ENCODE peak calls at places on chromosomes 2 and 18, in eight cellular contexts. One of them, this sample, is unnamed.

GRCh38 chr2:215664847-215665525 is 229.1 kb upstream of the FN1 start:
- DNase-seq in mesendoderm: peak; percentile 75
- DNase-seq in kidney: no peak
- DNase-seq in transverse colon: no peak
- DNase-seq in neuronal stem cell: no peak
- DNase-seq in CD4-positive, alpha-beta memory T cell: no peak
- DNase-seq in neural progenitor cell: no peak
- DNase-seq in adrenal gland: no peak
- DNase-seq in this sample: peak; percentile 75

GRCh38 chr2:121309801-121310200 is 24.8 kb upstream of the TFCP2L1 start:
- DNase-seq in mesendoderm: peak; percentile 81
- DNase-seq in kidney: no peak
- DNase-seq in transverse colon: no peak
- DNase-seq in adrenal gland: no peak
- DNase-seq in neural progenitor cell: no peak
- DNase-seq in neuronal stem cell: no peak
- DNase-seq in CD4-positive, alpha-beta memory T cell: no peak
- DNase-seq in this sample: peak; percentile 27

GRCh38 chr2:16763056-16763455 is 97.4 kb upstream of the CYRIA start:
- DNase-seq in neural progenitor cell: no peak
- DNase-seq in mesendoderm: no peak
- DNase-seq in CD4-positive, alpha-beta memory T cell: no peak
- DNase-seq in adrenal gland: no peak
- DNase-seq in kidney: no peak
- DNase-seq in transverse colon: no peak
- DNase-seq in neuronal stem cell: no peak
- DNase-seq in this sample: no peak

GRCh38 chr2:157261199-157261782 is 3.8 kb downstream of the GALNT5 start:
- DNase-seq in mesendoderm: peak; percentile 12
- DNase-seq in transverse colon: peak; percentile 68
- DNase-seq in adrenal gland: no peak
- DNase-seq in neuronal stem cell: no peak
- DNase-seq in CD4-positive, alpha-beta memory T cell: no peak
- DNase-seq in kidney: no peak
- DNase-seq in neural progenitor cell: no peak
- DNase-seq in this sample: no peak

GRCh38 chr2:182372661-182373060 is 54.2 kb downstream of the PDE1A start:
- DNase-seq in kidney: no peak
- DNase-seq in neural progenitor cell: no peak
- DNase-seq in mesendoderm: peak; percentile 40
- DNase-seq in CD4-positive, alpha-beta memory T cell: no peak
- DNase-seq in neuronal stem cell: no peak
- DNase-seq in transverse colon: peak; percentile 46
- DNase-seq in adrenal gland: no peak
- DNase-seq in this sample: no peak

GRCh38 chr2:11647834-11648600 is 22.0 kb downstream of the NTSR2 start:
- DNase-seq in neural progenitor cell: no peak
- DNase-seq in transverse colon: no peak
- DNase-seq in adrenal gland: no peak
- DNase-seq in CD4-positive, alpha-beta memory T cell: no peak
- DNase-seq in mesendoderm: peak; percentile 73
- DNase-seq in neuronal stem cell: no peak
- DNase-seq in kidney: no peak
- DNase-seq in this sample: no peak

GRCh38 chr2:26558271-26559043 is 80.5 kb upstream of the OTOF start:
- DNase-seq in kidney: no peak
- DNase-seq in neural progenitor cell: peak; percentile 82
- DNase-seq in CD4-positive, alpha-beta memory T cell: no peak
- DNase-seq in mesendoderm: no peak
- DNase-seq in adrenal gland: no peak
- DNase-seq in transverse colon: no peak
- DNase-seq in neuronal stem cell: peak; percentile 48
- DNase-seq in this sample: no peak

GRCh38 chr18:76759056-76759455 is 63.3 kb upstream of the ZNF236 start:
- DNase-seq in kidney: no peak
- DNase-seq in mesendoderm: no peak
- DNase-seq in transverse colon: no peak
- DNase-seq in neuronal stem cell: no peak
- DNase-seq in CD4-positive, alpha-beta memory T cell: no peak
- DNase-seq in adrenal gland: no peak
- DNase-seq in neural progenitor cell: no peak
- DNase-seq in this sample: no peak

GRCh38 chr2:225274751-225275150 is 124.8 kb upstream of the NYAP2 start:
- DNase-seq in neural progenitor cell: no peak
- DNase-seq in CD4-positive, alpha-beta memory T cell: no peak
- DNase-seq in adrenal gland: no peak
- DNase-seq in transverse colon: no peak
- DNase-seq in neuronal stem cell: no peak
- DNase-seq in mesendoderm: no peak
- DNase-seq in kidney: no peak
- DNase-seq in this sample: no peak

GRCh38 chr18:2903006-2903405 is 56.2 kb downstream of the EMILIN2 start:
- DNase-seq in adrenal gland: peak; percentile 48
- DNase-seq in neuronal stem cell: no peak
- DNase-seq in transverse colon: peak; percentile 34
- DNase-seq in kidney: no peak
- DNase-seq in neural progenitor cell: no peak
- DNase-seq in CD4-positive, alpha-beta memory T cell: no peak
- DNase-seq in mesendoderm: no peak
- DNase-seq in this sample: peak; percentile 75

GRCh38 chr2:161090401-161090800 is 69.8 kb upstream of the TANK start:
- DNase-seq in CD4-positive, alpha-beta memory T cell: peak; percentile 32
- DNase-seq in adrenal gland: no peak
- DNase-seq in kidney: no peak
- DNase-seq in mesendoderm: no peak
- DNase-seq in neural progenitor cell: no peak
- DNase-seq in neuronal stem cell: no peak
- DNase-seq in transverse colon: peak; percentile 17
- DNase-seq in this sample: no peak

GRCh38 chr2:116804901-116805300 is 1009.6 kb upstream of the DDX18 start:
- DNase-seq in adrenal gland: no peak
- DNase-seq in CD4-positive, alpha-beta memory T cell: no peak
- DNase-seq in mesendoderm: no peak
- DNase-seq in transverse colon: peak; percentile 19
- DNase-seq in kidney: no peak
- DNase-seq in neuronal stem cell: no peak
- DNase-seq in neural progenitor cell: no peak
- DNase-seq in this sample: no peak

DNA sequence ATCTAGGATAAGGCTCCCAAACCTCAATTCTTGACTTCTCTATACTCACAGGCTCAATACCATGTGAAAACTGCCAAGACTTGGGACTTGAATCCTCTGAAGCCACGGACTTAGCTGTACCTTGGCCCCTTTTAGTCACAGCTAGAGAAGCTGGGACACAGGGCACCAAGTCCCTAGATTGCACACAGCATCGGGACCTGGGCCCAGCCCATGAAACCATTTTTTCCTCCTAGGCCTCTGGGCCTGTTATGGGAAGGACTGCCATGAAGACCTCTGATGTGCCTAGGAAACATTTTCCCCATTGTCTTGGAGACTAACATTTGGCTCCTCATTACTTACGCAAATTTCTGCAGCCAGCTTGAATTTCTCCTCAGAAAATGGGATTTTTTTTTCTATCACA is 1011.8 kb upstream of the DDX18 start:
- DNase-seq in neural progenitor cell: no peak
- DNase-seq in kidney: no peak
- DNase-seq in CD4-positive, alpha-beta memory T cell: no peak
- DNase-seq in neuronal stem cell: no peak
- DNase-seq in transverse colon: no peak
- DNase-seq in mesendoderm: no peak
- DNase-seq in adrenal gland: no peak
- DNase-seq in this sample: no peak
- H3K4me3 ChIP-seq in neural progenitor cell: no peak overlapping the region
- H3K4me3 ChIP-seq in kidney: no peak overlapping the region
- H3K4me3 ChIP-seq in CD4-positive, alpha-beta memory T cell: no peak overlapping the region
- H3K4me3 ChIP-seq in neuronal stem cell: no peak overlapping the region
- H3K4me3 ChIP-seq in transverse colon: no peak overlapping the region
- H3K4me3 ChIP-seq in mesendoderm: no peak overlapping the region
- H3K4me3 ChIP-seq in adrenal gland: no peak overlapping the region
- H3K4me3 ChIP-seq in this sample: no peak overlapping the region

GRCh38 chr2:135641156-135642068 is 100.2 kb upstream of the UBXN4 start:
- DNase-seq in kidney: no peak
- DNase-seq in neuronal stem cell: no peak
- DNase-seq in adrenal gland: no peak
- DNase-seq in transverse colon: no peak
- DNase-seq in neural progenitor cell: no peak
- DNase-seq in mesendoderm: no peak
- DNase-seq in CD4-positive, alpha-beta memory T cell: no peak
- DNase-seq in this sample: no peak
- H3K36me3 ChIP-seq in kidney: no peaks in the 10 kb centered on the region
- H3K36me3 ChIP-seq in neuronal stem cell: peaks cover 96% of the 10 kb centered on the region
- H3K36me3 ChIP-seq in adrenal gland: no peaks in the 10 kb centered on the region
- H3K36me3 ChIP-seq in transverse colon: peaks cover 7% of the 10 kb centered on the region
- H3K36me3 ChIP-seq in neural progenitor cell: peaks cover 41% of the 10 kb centered on the region
- H3K36me3 ChIP-seq in mesendoderm: peaks cover 1% of the 10 kb centered on the region
- H3K36me3 ChIP-seq in CD4-positive, alpha-beta memory T cell: peaks cover 14% of the 10 kb centered on the region
- H3K36me3 ChIP-seq in this sample: peaks cover 8% of the 10 kb centered on the region

GRCh38 chr2:217939220-217939619 is 63.6 kb downstream of the TNS1 start:
- DNase-seq in mesendoderm: no peak
- DNase-seq in kidney: peak; percentile 25
- DNase-seq in adrenal gland: no peak
- DNase-seq in transverse colon: no peak
- DNase-seq in CD4-positive, alpha-beta memory T cell: no peak
- DNase-seq in neural progenitor cell: no peak
- DNase-seq in neuronal stem cell: no peak
- DNase-seq in this sample: no peak

GRCh38 chr2:217938038-217938437 is 64.8 kb downstream of the TNS1 start:
- DNase-seq in mesendoderm: no peak
- DNase-seq in neuronal stem cell: no peak
- DNase-seq in CD4-positive, alpha-beta memory T cell: no peak
- DNase-seq in neural progenitor cell: no peak
- DNase-seq in transverse colon: no peak
- DNase-seq in adrenal gland: no peak
- DNase-seq in kidney: peak; percentile 77
- DNase-seq in this sample: no peak

GRCh38 chr2:217935901-217936684 is 66.7 kb downstream of the TNS1 start:
- DNase-seq in neural progenitor cell: no peak
- DNase-seq in transverse colon: no peak
- DNase-seq in adrenal gland: no peak
- DNase-seq in kidney: peak; percentile 45
- DNase-seq in CD4-positive, alpha-beta memory T cell: no peak
- DNase-seq in neuronal stem cell: no peak
- DNase-seq in mesendoderm: no peak
- DNase-seq in this sample: no peak

GRCh38 chr2:217936952-217937351 is 65.8 kb downstream of the TNS1 start:
- DNase-seq in neuronal stem cell: no peak
- DNase-seq in adrenal gland: no peak
- DNase-seq in transverse colon: no peak
- DNase-seq in mesendoderm: no peak
- DNase-seq in neural progenitor cell: no peak
- DNase-seq in kidney: peak; percentile 16
- DNase-seq in CD4-positive, alpha-beta memory T cell: no peak
- DNase-seq in this sample: no peak

DNA sequence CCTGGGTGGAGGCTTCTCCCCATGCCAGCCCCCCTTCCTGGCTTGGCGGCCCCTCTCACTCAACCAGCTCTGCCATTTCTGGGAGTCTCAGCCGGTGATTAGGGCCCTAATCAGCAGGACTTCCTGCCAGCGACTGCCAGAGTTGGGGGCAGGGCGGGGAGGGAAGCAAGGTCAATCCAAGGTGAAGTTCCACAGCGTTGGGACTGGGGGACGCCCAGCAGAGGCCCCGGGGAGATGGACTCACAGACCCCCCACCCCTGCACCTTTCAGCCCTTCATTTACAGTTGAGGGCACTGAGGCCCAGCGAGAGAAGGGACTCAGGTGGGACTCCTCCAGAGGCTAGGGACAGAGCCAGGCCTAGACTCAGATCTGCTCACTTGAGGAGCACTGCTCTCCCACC is 65.3 kb downstream of the TNS1 start:
- DNase-seq in neural progenitor cell: no peak
- DNase-seq in mesendoderm: no peak
- DNase-seq in neuronal stem cell: no peak
- DNase-seq in adrenal gland: no peak
- DNase-seq in transverse colon: no peak
- DNase-seq in CD4-positive, alpha-beta memory T cell: no peak
- DNase-seq in kidney: peak; percentile 81
- DNase-seq in this sample: no peak
- H3K4me3 ChIP-seq in neural progenitor cell: no peak overlapping the region
- H3K4me3 ChIP-seq in mesendoderm: no peak overlapping the region
- H3K4me3 ChIP-seq in neuronal stem cell: no peak overlapping the region
- H3K4me3 ChIP-seq in adrenal gland: no peak overlapping the region
- H3K4me3 ChIP-seq in transverse colon: peak overlapping the region; percentile 19
- H3K4me3 ChIP-seq in CD4-positive, alpha-beta memory T cell: no peak overlapping the region
- H3K4me3 ChIP-seq in kidney: no peak overlapping the region
- H3K4me3 ChIP-seq in this sample: peak overlapping the region; percentile 64

GRCh38 chr2:96534701-96535181 is 1.8 kb upstream of the ARID5A start:
- DNase-seq in neuronal stem cell: no peak
- DNase-seq in mesendoderm: no peak
- DNase-seq in CD4-positive, alpha-beta memory T cell: no peak
- DNase-seq in adrenal gland: no peak
- DNase-seq in kidney: no peak
- DNase-seq in neural progenitor cell: no peak
- DNase-seq in transverse colon: no peak
- DNase-seq in this sample: no peak
- H3K36me3 ChIP-seq in neuronal stem cell: no peaks in the 10 kb centered on the region
- H3K36me3 ChIP-seq in mesendoderm: no peaks in the 10 kb centered on the region
- H3K36me3 ChIP-seq in CD4-positive, alpha-beta memory T cell: no peaks in the 10 kb centered on the region
- H3K36me3 ChIP-seq in adrenal gland: no peaks in the 10 kb centered on the region
- H3K36me3 ChIP-seq in kidney: no peaks in the 10 kb centered on the region
- H3K36me3 ChIP-seq in neural progenitor cell: no peaks in the 10 kb centered on the region
- H3K36me3 ChIP-seq in transverse colon: no peaks in the 10 kb centered on the region
- H3K36me3 ChIP-seq in this sample: no peaks in the 10 kb centered on the region

GRCh38 chr2:107989445-107989844 is 3.1 kb downstream of the SLC5A7 start:
- DNase-seq in kidney: no peak
- DNase-seq in transverse colon: no peak
- DNase-seq in CD4-positive, alpha-beta memory T cell: no peak
- DNase-seq in neuronal stem cell: no peak
- DNase-seq in neural progenitor cell: no peak
- DNase-seq in mesendoderm: no peak
- DNase-seq in adrenal gland: no peak
- DNase-seq in this sample: no peak

GRCh38 chr2:107988108-107988507 is 1.8 kb downstream of the SLC5A7 start:
- DNase-seq in kidney: no peak
- DNase-seq in adrenal gland: no peak
- DNase-seq in transverse colon: no peak
- DNase-seq in CD4-positive, alpha-beta memory T cell: no peak
- DNase-seq in mesendoderm: no peak
- DNase-seq in neuronal stem cell: no peak
- DNase-seq in neural progenitor cell: no peak
- DNase-seq in this sample: no peak

GRCh38 chr2:107990718-107991117 is 4.4 kb downstream of the SLC5A7 start:
- DNase-seq in mesendoderm: no peak
- DNase-seq in transverse colon: no peak
- DNase-seq in adrenal gland: no peak
- DNase-seq in neuronal stem cell: no peak
- DNase-seq in neural progenitor cell: no peak
- DNase-seq in kidney: no peak
- DNase-seq in CD4-positive, alpha-beta memory T cell: no peak
- DNase-seq in this sample: no peak

GRCh38 chr2:107984667-107985066 is 1.7 kb upstream of the SLC5A7 start:
- DNase-seq in kidney: no peak
- DNase-seq in CD4-positive, alpha-beta memory T cell: no peak
- DNase-seq in neuronal stem cell: no peak
- DNase-seq in mesendoderm: no peak
- DNase-seq in neural progenitor cell: no peak
- DNase-seq in adrenal gland: no peak
- DNase-seq in transverse colon: no peak
- DNase-seq in this sample: no peak

GRCh38 chr2:107986278-107987217 is at the start of gene SLC5A7:
- DNase-seq in CD4-positive, alpha-beta memory T cell: no peak
- DNase-seq in adrenal gland: no peak
- DNase-seq in neuronal stem cell: peak; percentile 8
- DNase-seq in mesendoderm: peak; percentile 44
- DNase-seq in neural progenitor cell: peak; percentile 58
- DNase-seq in kidney: no peak
- DNase-seq in transverse colon: no peak
- DNase-seq in this sample: no peak
- H3K4me3 ChIP-seq in CD4-positive, alpha-beta memory T cell: no peak within 1 kb of the TSS
- H3K4me3 ChIP-seq in adrenal gland: no peak within 1 kb of the TSS
- H3K4me3 ChIP-seq in neuronal stem cell: no peak within 1 kb of the TSS
- H3K4me3 ChIP-seq in mesendoderm: no peak within 1 kb of the TSS
- H3K4me3 ChIP-seq in neural progenitor cell: peak within 1 kb of the TSS; percentile 67
- H3K4me3 ChIP-seq in kidney: no peak within 1 kb of the TSS
- H3K4me3 ChIP-seq in transverse colon: peak within 1 kb of the TSS; percentile 12
- H3K4me3 ChIP-seq in this sample: peak within 1 kb of the TSS; percentile 14